ENCODE peak calls at places on chromosome 9, in four cellular contexts. One of them, this sample, is unnamed.

GRCh38 chr9:6079386-6079785 is 64.0 kb upstream of the RANBP6 start:
- DNase-seq in tibial artery: no peak
- DNase-seq in cardiac muscle cell: no peak
- DNase-seq in left lung: no peak
- DNase-seq in this sample: no peak

GRCh38 chr9:134323741-134324358 is 2.4 kb upstream of the RXRA start:
- DNase-seq in tibial artery: peak
- DNase-seq in cardiac muscle cell: peak
- DNase-seq in left lung: peak
- DNase-seq in this sample: no peak

GRCh38 chr9:20620658-20621552 is 1.4 kb downstream of the MLLT3 start:
- DNase-seq in tibial artery: peak
- DNase-seq in cardiac muscle cell: peak
- DNase-seq in left lung: peak
- DNase-seq in this sample: no peak

GRCh38 chr9:117374076-117374740 is 40.6 kb downstream of the ASTN2 start:
- DNase-seq in tibial artery: no peak
- DNase-seq in cardiac muscle cell: no peak
- DNase-seq in left lung: no peak
- DNase-seq in this sample: no peak

GRCh38 chr9:132094314-132094791 is 14.7 kb upstream of the MED27 start:
- DNase-seq in tibial artery: no peak
- DNase-seq in cardiac muscle cell: no peak
- DNase-seq in left lung: no peak
- DNase-seq in this sample: peak

GRCh38 chr9:16885896-16886295 is 15.4 kb upstream of the BNC2 start:
- DNase-seq in tibial artery: no peak
- DNase-seq in cardiac muscle cell: no peak
- DNase-seq in left lung: no peak
- DNase-seq in this sample: no peak

GRCh38 chr9:137689745-137690529 is 71.1 kb downstream of the EHMT1 start:
- DNase-seq in tibial artery: no peak
- DNase-seq in cardiac muscle cell: no peak
- DNase-seq in left lung: no peak
- DNase-seq in this sample: peak

GRCh38 chr9:99436636-99437035 is 214.6 kb downstream of the SEC61B start:
- DNase-seq in tibial artery: no peak
- DNase-seq in cardiac muscle cell: no peak
- DNase-seq in left lung: no peak
- DNase-seq in this sample: no peak

GRCh38 chr9:113963017-113963620 is 87.0 kb downstream of the ZNF618 start:
- DNase-seq in tibial artery: no peak
- DNase-seq in cardiac muscle cell: peak
- DNase-seq in left lung: no peak
- DNase-seq in this sample: no peak

GRCh38 chr9:96186601-96187011 is 115.4 kb downstream of the HSD17B3 start:
- DNase-seq in tibial artery: no peak
- DNase-seq in cardiac muscle cell: peak
- DNase-seq in left lung: peak
- DNase-seq in this sample: no peak

GRCh38 chr9:136686794-136687711 is at the start of gene AGPAT2:
- DNase-seq in tibial artery: peak
- DNase-seq in cardiac muscle cell: peak
- DNase-seq in left lung: peak
- DNase-seq in this sample: no peak

GRCh38 chr9:10173561-10173960 is 439.2 kb downstream of the PTPRD start:
- DNase-seq in tibial artery: no peak
- DNase-seq in cardiac muscle cell: no peak
- DNase-seq in left lung: no peak
- DNase-seq in this sample: no peak

GRCh38 chr9:123360161-123361085 is 4.4 kb downstream of the CRB2 start:
- DNase-seq in tibial artery: no peak
- DNase-seq in cardiac muscle cell: peak
- DNase-seq in left lung: no peak
- DNase-seq in this sample: no peak

DNA sequence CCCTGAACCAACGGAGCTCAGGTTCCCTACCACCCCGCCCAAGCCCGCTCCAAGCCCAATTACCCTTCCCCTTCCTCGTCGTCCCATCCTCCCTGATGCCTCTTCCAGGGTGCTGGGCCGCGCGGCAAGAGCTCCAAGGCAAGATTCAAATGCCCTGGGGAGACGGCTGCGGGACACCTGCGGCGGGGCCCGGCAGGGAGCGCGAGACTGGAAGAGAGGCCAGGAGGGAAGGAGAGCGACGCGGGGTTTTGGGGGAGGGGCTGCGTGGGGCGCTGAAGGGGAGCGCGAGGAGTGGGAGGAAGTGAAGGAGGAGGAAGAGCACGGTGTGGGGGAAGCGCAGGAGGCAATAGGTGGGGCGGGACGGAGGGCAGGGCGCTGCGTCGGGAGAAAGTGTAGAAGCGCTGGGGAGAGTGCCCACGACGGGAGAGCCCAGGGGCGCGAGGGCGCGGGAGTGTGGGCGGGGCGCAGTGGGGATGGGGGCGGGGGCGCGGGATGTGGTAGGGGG is 975 bp upstream of the NXNL2 start:
- DNase-seq in tibial artery: peak
- DNase-seq in cardiac muscle cell: peak
- DNase-seq in left lung: peak
- DNase-seq in this sample: no peak
- H3K4me3 ChIP-seq in tibial artery: peak
- H3K4me3 ChIP-seq in cardiac muscle cell: peak
- H3K4me3 ChIP-seq in left lung: peak
- H3K4me3 ChIP-seq in this sample: peak

GRCh38 chr9:35923927-35924763 is 14.9 kb downstream of the SPAAR start:
- DNase-seq in tibial artery: no peak
- DNase-seq in cardiac muscle cell: no peak
- DNase-seq in left lung: no peak
- DNase-seq in this sample: peak
- H3K27ac ChIP-seq in tibial artery: peak
- H3K27ac ChIP-seq in cardiac muscle cell: no peak
- H3K27ac ChIP-seq in left lung: peak
- H3K27ac ChIP-seq in this sample: peak

DNA sequence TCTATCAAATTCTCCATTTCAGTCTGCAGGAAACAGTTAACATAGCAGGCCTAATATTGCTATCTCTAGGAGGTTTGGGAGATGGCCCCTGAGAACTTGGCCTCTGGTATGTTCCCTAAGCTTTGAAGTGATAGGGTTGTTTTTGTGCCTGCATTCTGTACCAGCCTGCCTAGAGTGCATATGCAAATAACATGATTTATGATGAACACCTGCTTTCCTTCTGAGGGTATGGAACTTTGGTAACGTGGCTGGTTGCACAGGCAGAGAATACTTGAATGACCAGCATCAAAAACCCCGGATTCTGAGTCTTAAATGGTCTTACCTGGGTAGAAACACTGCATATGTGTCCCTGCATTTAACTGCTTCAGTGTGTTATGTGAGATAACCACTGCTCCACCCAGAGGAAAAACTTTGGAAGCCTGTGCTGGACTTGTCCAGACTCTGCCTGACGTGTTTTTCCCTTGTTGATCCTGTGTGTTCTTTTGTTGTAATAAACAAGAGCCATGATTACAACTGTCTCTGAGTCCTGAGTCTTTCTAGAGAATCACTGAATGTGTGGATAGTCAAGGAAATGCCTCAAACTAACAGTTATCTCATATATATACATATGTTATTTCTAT is 111.3 kb upstream of the ABCA1 start:
- DNase-seq in tibial artery: no peak
- DNase-seq in cardiac muscle cell: no peak
- DNase-seq in left lung: no peak
- DNase-seq in this sample: no peak
- TF ChIP-seq CTCF in tibial artery: no peak
- TF ChIP-seq CTCF in cardiac muscle cell: no peak
- TF ChIP-seq CTCF in left lung: no peak
- TF ChIP-seq CTCF in this sample: no peak

GRCh38 chr9:126623314-126623666 is 9.6 kb downstream of the LMX1B start:
- DNase-seq in tibial artery: no peak
- DNase-seq in cardiac muscle cell: no peak
- DNase-seq in left lung: peak
- DNase-seq in this sample: no peak

GRCh38 chr9:126625329-126626116 is 11.8 kb downstream of the LMX1B start:
- DNase-seq in tibial artery: no peak
- DNase-seq in cardiac muscle cell: no peak
- DNase-seq in left lung: no peak
- DNase-seq in this sample: no peak

GRCh38 chr9:126623667-126624452 is 10.1 kb downstream of the LMX1B start:
- DNase-seq in tibial artery: no peak
- DNase-seq in cardiac muscle cell: no peak
- DNase-seq in left lung: peak
- DNase-seq in this sample: no peak

GRCh38 chr9:126624912-126625311 is 11.2 kb downstream of the LMX1B start:
- DNase-seq in tibial artery: no peak
- DNase-seq in cardiac muscle cell: no peak
- DNase-seq in left lung: no peak
- DNase-seq in this sample: no peak

DNA sequence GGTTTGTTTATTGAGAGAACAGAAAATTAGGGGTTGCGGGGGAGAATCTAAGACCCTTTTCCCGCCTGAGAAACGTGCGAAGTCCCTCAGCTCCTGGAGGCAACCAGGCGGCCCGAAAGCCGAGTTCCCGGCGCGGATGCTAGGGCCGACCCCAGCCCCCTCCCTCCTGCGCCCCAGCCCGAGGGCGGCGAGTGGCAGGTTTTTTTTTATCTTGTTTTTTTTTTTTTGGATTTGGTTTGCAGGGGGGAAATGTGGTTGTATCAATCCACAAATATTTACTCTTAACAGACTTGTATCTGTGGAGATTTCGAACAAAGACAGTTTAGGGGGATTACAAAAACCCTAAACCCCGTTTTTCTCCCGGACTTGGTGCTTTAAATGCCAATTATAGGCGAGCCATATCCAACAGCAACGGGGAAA is 10.7 kb downstream of the LMX1B start:
- DNase-seq in tibial artery: no peak
- DNase-seq in cardiac muscle cell: no peak
- DNase-seq in left lung: no peak
- DNase-seq in this sample: no peak
- H3K4me3 ChIP-seq in tibial artery: no peak
- H3K4me3 ChIP-seq in cardiac muscle cell: no peak
- H3K4me3 ChIP-seq in left lung: no peak
- H3K4me3 ChIP-seq in this sample: no peak

GRCh38 chr9:78064075-78064474 is 32.5 kb upstream of the GNAQ start:
- DNase-seq in tibial artery: no peak
- DNase-seq in cardiac muscle cell: no peak
- DNase-seq in left lung: no peak
- DNase-seq in this sample: no peak

GRCh38 chr9:78062710-78063109 is 31.1 kb upstream of the GNAQ start:
- DNase-seq in tibial artery: no peak
- DNase-seq in cardiac muscle cell: no peak
- DNase-seq in left lung: no peak
- DNase-seq in this sample: no peak
- H3K27ac ChIP-seq in tibial artery: no peak
- H3K27ac ChIP-seq in cardiac muscle cell: no peak
- H3K27ac ChIP-seq in left lung: no peak
- H3K27ac ChIP-seq in this sample: no peak

DNA sequence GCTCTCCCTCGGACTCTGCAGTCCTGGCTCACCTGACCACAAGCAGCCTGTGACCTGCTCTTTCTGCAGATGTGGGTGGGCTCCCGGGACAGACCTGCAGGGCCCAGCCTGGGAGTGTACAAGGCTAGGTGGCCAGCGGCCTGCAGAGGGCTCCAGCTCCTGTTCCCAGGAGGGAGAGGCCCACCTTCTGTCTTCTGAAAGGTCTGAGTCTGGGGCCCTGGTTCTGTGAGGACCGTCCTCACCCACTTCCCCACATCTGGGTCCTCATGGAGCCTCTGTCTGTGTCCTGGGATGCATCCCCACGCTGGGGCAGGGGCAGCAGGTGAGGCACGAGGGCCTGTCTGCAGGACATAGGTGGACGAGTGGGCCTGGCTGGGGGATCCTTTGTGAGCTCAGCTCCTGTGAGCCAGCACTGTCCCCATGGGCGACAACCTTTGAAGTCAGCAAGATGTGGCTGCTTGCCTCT is 43.7 kb downstream of the PHF2 start:
- DNase-seq in tibial artery: no peak
- DNase-seq in cardiac muscle cell: peak
- DNase-seq in left lung: no peak
- DNase-seq in this sample: no peak
- TF ChIP-seq CTCF in tibial artery: no peak
- TF ChIP-seq CTCF in cardiac muscle cell: no peak
- TF ChIP-seq CTCF in left lung: no peak
- TF ChIP-seq CTCF in this sample: no peak

DNA sequence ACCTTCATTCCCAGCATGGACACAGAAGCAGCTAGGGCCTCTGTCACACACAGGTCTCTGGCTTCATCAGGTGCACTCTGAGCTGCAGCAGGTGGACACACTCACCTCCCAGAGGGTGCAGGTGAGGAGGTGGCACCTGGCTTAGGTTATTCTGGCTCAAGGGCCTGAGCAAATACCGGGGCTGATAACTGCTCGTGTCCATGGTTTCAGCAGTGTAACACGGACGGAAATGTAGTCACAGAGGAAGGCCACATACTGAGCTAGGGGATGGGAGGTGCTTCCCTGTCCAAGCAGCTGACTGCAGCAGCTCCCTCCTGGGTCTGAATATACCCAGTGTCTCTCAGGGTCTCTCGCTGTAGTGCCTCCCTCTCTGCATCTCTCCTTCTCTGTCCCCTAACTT is 5.7 kb downstream of the PHF2 start:
- DNase-seq in tibial artery: no peak
- DNase-seq in cardiac muscle cell: no peak
- DNase-seq in left lung: no peak
- DNase-seq in this sample: no peak
- H3K4me3 ChIP-seq in tibial artery: no peak
- H3K4me3 ChIP-seq in cardiac muscle cell: no peak
- H3K4me3 ChIP-seq in left lung: no peak
- H3K4me3 ChIP-seq in this sample: no peak

DNA sequence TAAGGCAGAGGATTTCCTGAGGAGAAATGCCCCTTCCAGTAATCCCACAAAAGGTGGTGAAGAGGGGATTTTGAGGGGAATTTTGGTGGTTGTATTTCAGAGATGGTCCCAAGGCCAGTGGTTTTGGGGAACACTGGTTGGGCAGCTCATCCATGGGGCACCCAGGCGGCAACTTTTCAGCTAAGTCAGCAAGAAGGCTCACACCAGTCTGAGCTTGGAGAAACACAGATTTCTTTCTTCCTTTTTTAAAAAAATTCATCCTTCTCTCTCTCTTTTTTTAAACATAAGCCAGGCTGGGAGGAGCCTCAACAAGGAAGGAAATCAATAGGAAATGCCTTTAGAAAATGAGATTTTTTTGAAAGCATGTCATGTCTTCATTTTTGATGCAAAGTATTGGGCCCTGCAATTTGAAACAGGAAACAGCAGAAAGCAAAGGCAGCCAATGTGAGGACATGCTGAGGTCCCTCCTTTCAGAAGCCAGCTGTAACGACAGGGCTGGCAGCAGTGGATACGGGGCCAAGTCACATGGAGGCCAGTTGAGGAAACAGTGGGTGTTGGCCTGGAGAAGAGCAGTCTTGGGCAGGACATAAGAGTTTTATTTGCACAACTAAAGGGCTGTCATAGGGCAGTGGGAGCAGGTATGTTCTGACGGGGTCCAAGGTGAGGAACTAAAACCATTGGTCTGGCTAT is 155.3 kb upstream of the KLF4 start:
- DNase-seq in tibial artery: peak
- DNase-seq in cardiac muscle cell: no peak
- DNase-seq in left lung: no peak
- DNase-seq in this sample: no peak
- H3K27ac ChIP-seq in tibial artery: no peak
- H3K27ac ChIP-seq in cardiac muscle cell: no peak
- H3K27ac ChIP-seq in left lung: peak
- H3K27ac ChIP-seq in this sample: no peak

GRCh38 chr9:90099262-90099982 is 494.6 kb downstream of the GADD45G start:
- DNase-seq in tibial artery: no peak
- DNase-seq in cardiac muscle cell: peak
- DNase-seq in left lung: no peak
- DNase-seq in this sample: no peak
- TF ChIP-seq CTCF in tibial artery: peak
- TF ChIP-seq CTCF in cardiac muscle cell: peak
- TF ChIP-seq CTCF in left lung: no peak
- TF ChIP-seq CTCF in this sample: peak

GRCh38 chr9:127937046-127937382 is 640 bp downstream of the DPM2 start:
- DNase-seq in tibial artery: no peak
- DNase-seq in cardiac muscle cell: no peak
- DNase-seq in left lung: no peak
- DNase-seq in this sample: no peak
- H3K4me3 ChIP-seq in tibial artery: peak
- H3K4me3 ChIP-seq in cardiac muscle cell: peak
- H3K4me3 ChIP-seq in left lung: peak
- H3K4me3 ChIP-seq in this sample: peak

This sample was measured in AG04450.